ENCODE peak calls at places on chromosomes 4 and X, in six cellular contexts. D, Z, N, E, A and U are unnamed samples.

GRCh38 chr4:717601-718320 is 12.1 kb downstream of the PCGF3 start:
- DNase-seq in D (peak), Z (no peak), N (no peak), E (no peak), A (no peak), U (no peak)

GRCh38 chr4:83381173-83381572 is 46.5 kb upstream of the HPSE start:
- DNase-seq in D (no peak), Z (no peak), N (no peak), E (no peak), A (no peak), U (no peak)

GRCh38 chrX:11329016-11329415 is 35.8 kb downstream of the AMELX start:
- DNase-seq in D (no peak), Z (no peak), N (no peak), E (no peak), A (peak), U (no peak)

GRCh38 chr4:78022517-78022916 is 34.6 kb upstream of the FRAS1 start:
- DNase-seq in D (no peak), Z (no peak), N (no peak), E (no peak), A (no peak), U (no peak)

GRCh38 chrX:123210252-123210651 is 26.2 kb downstream of the GRIA3 start:
- DNase-seq in D (no peak), Z (no peak), N (no peak), E (no peak), A (no peak), U (no peak)

GRCh38 chrX:147848009-147848408 is 63.7 kb upstream of the FMR1 start:
- DNase-seq in D (no peak), Z (no peak), N (no peak), E (no peak), A (no peak), U (no peak)

GRCh38 chr4:73902038-73902637 is 32.9 kb downstream of the CXCL1 start:
- DNase-seq in D (no peak), Z (no peak), N (no peak), E (no peak), A (peak), U (no peak)

GRCh38 chr4:742742-743311 is 37.2 kb downstream of the PCGF3 start:
- DNase-seq in D (peak), Z (no peak), N (peak), E (peak), A (peak), U (peak)

GRCh38 chr4:139800082-139800481 is 134.5 kb downstream of the MGST2 start:
- DNase-seq in D (no peak), Z (no peak), N (no peak), E (no peak), A (no peak), U (no peak)

GRCh38 chr4:833156-833555 is 7.2 kb upstream of the CPLX1 start:
- DNase-seq in D (peak), Z (no peak), N (no peak), E (no peak), A (no peak), U (no peak)

GRCh38 chr4:110527156-110527555 is 51.2 kb downstream of the ENPEP start:
- DNase-seq in D (no peak), Z (no peak), N (no peak), E (no peak), A (no peak), U (no peak)

GRCh38 chrX:9164535-9165425 is 130.9 kb upstream of the FAM9B start:
- DNase-seq in D (no peak), Z (no peak), N (peak), E (no peak), A (peak), U (no peak)

DNA sequence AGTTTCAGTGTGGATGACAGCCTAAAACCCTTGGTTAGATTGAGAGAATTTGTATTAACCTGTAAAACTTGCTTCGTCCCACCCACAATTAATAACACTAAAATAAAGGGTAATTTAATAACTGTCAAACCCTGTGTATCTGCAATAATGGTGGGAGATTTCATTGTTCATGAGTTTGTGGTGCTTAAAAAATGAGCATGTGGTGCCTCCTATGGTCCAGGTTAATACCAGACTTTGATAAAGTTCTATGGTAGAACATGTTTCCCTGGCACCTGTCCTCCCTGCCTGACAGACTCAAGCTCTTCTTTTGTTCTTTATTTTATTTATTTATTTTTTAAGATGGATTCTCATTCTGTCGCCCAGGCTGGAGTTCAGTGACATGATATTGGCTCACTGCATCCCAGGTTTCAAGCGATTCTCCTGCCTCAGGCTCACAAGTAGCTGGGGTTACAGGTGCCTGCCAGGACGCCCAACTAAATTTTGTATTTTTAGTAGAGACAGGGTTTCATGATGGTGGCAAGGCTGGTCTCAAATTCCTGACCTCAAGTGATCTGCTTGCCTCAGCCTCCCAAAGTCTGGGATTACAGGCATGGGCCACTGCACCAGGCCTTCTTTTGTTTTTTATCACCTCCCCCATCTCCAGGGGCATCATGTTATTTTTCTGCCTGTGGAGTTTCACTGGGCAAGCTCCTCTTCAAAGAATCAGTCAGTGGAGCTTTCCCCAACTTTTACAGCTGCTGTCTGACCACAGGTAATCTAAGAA is 289.2 kb downstream of the NR3C2 start:
- DNase-seq in D (no peak), Z (no peak), N (peak), E (no peak), A (no peak), U (no peak)
- TF ChIP-seq CTCF in D (no peak), Z (no peak), N (peak), E (no peak), A (peak), U (no peak)

GRCh38 chr4:187192266-187192665 is 468.6 kb upstream of the FAT1 start:
- DNase-seq in D (no peak), Z (no peak), N (no peak), E (no peak), A (no peak), U (no peak)
- TF ChIP-seq CTCF in D (no peak), Z (no peak), N (no peak), E (no peak), A (no peak), U (no peak)

GRCh38 chr4:44869222-44869882 is 143.0 kb upstream of the GNPDA2 start:
- DNase-seq in D (peak), Z (no peak), N (no peak), E (no peak), A (peak), U (no peak)
- TF ChIP-seq CTCF in D (no peak), Z (peak), N (peak), E (no peak), A (peak), U (no peak)

DNA sequence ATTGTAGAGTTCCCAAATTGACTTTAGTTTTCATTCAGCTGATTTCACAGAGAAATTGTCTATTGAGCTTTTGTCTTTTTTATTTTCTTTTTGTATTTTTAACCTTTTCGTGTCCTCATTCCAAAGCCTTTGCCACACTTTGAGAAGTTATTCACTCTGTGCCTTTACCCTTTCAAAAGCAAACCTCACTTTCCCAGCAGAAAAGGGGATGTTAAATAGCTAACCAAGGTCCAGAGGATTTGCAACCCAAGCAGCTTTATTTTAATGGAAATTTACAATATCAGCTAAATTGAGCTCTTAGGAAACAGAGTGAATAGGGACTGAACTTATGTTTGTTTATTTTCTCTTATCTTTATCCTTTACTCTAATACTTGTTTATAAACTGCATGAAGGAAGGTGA is 428.8 kb downstream of the PCDH7 start:
- DNase-seq in D (no peak), Z (no peak), N (no peak), E (no peak), A (no peak), U (no peak)
- TF ChIP-seq CTCF in D (no peak), Z (no peak), N (no peak), E (no peak), A (no peak), U (no peak)

DNA sequence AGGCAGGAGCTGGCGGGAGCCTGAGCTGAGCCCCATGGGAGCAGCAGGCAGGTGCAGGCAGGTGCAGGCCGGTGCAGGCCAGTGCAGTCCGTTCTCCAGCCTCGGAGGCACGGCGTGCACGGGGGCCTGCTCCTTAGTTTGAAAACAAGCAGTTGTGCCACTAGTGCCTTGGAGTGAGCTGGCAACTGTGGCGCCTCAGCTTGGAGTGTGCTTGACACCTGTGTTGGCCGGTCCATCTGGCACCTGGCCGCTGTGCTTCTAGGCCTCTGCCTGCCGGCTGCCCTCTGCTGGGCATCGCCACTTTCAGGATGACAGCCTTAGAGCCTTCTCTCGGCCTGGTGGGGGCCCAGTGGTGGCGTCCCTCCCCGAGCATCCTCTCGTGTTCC is 47.9 kb downstream of the RGS12 start:
- DNase-seq in D (peak), Z (no peak), N (no peak), E (no peak), A (peak), U (no peak)
- TF ChIP-seq CTCF in D (no peak), Z (peak), N (no peak), E (no peak), A (peak), U (no peak)

GRCh38 chr4:16896871-16897270 is 1.6 kb downstream of the LDB2 start:
- DNase-seq in D (no peak), Z (no peak), N (peak), E (no peak), A (no peak), U (no peak)

GRCh38 chr4:16894406-16894805 is 4.0 kb downstream of the LDB2 start:
- DNase-seq in D (no peak), Z (no peak), N (peak), E (no peak), A (no peak), U (no peak)

GRCh38 chr4:16900325-16900724 is 1.9 kb upstream of the LDB2 start:
- DNase-seq in D (no peak), Z (no peak), N (no peak), E (no peak), A (no peak), U (no peak)

GRCh38 chr4:16897991-16898827 is at the start of gene LDB2:
- DNase-seq in D (no peak), Z (peak), N (peak), E (peak), A (no peak), U (no peak)

GRCh38 chr4:16897351-16897750 is 1.1 kb downstream of the LDB2 start:
- DNase-seq in D (no peak), Z (no peak), N (peak), E (no peak), A (no peak), U (no peak)
- TF ChIP-seq CTCF in D (no peak), Z (no peak), N (no peak), E (no peak), A (no peak), U (no peak)

DNA sequence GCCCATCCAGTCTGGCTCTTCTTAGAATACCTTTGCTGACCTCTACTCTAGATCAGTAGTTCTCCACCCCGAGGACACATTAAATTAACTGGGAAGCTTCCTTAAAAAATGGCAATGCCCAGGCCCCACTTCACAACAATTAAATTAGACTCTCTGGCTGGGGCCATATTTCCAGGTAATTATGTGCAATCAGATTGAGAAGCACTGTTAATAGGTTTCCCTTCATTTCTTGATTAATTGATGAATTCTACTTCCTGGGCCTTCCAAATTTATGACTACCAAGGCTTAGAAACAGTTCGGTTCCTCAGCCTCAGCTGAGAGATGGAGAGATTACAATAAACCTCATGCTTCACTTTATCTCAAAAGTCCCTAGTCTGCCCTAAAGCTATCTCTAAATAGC is 71.7 kb upstream of the LIMCH1 start:
- DNase-seq in D (no peak), Z (no peak), N (no peak), E (no peak), A (no peak), U (no peak)
- TF ChIP-seq CTCF in D (no peak), Z (no peak), N (no peak), E (no peak), A (no peak), U (no peak)

GRCh38 chr4:64824591-64824990 is 415.3 kb upstream of the TECRL start:
- DNase-seq in D (no peak), Z (no peak), N (no peak), E (no peak), A (no peak), U (no peak)

DNA sequence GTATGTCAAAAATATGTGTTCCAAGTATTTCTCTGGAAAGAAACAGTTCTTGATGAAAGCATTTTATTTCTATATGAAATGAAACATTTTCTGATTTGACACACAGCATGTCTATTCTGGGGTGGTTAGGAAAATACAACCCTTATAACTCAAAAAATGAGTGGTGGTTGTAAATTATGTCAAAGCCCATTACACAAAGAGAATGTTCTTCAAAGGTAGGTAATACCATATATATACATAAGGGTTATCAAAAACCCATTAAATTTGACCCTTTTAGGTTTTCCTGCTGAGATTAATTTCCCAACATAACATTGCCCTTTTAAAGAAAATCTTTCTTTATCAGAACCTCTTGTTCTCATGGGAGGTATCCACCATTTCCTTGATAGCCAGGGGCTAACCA is 420.5 kb upstream of the TECRL start:
- DNase-seq in D (no peak), Z (no peak), N (no peak), E (no peak), A (no peak), U (no peak)
- TF ChIP-seq CTCF in D (no peak), Z (no peak), N (no peak), E (no peak), A (no peak), U (no peak)

DNA sequence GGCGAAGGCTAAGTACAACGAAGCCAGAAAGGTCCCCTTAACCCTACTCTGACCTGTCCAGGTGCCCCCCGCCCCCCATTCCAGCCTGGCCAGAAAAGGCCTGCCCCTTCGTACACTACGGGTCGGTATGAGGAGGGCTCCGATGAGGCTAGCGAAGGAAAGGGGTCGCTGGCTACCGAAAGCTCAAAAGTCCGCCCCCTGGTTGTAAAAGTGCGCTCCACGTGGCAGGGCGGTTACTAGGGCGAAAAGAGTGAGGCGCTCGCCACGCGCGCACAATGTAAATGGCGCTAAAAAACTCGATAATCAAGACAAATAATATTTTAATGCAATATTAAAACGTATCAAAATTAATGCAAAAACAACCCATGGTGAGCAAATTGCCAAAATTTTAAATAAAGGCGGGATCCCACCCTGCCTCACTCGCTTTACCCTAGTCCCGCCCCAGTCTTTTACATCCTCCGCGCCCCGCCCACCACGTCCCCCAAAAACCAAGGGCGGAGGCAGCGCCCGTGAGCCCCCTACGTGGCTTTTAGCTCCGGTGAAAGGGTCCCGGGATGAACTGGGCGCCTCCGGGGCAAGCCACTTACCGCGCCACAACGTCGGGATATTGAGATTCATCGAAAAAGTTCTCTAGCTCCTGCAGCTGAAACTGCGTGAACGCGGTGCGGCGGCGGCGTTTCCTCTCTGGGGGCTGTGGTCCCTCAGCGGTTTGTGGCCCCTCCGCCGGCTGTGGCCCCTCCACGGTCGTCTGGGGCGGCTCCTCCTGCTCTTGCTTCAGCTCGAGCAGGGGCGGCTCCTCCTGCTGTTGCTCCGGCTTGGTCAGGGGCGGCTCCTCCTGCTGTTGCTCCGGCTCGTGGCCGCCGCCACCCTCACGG is 929 bp downstream of the ESX1 start:
- DNase-seq in D (no peak), Z (no peak), N (no peak), E (no peak), A (peak), U (no peak)
- TF ChIP-seq CTCF in D (no peak), Z (peak), N (no peak), E (no peak), A (no peak), U (no peak)

GRCh38 chrX:5236749-5237148 is 991.9 kb downstream of the NLGN4X start:
- DNase-seq in D (no peak), Z (no peak), N (no peak), E (no peak), A (no peak), U (no peak)

GRCh38 chrX:5233830-5234229 is 994.8 kb downstream of the NLGN4X start:
- DNase-seq in D (no peak), Z (no peak), N (no peak), E (no peak), A (no peak), U (no peak)

DNA sequence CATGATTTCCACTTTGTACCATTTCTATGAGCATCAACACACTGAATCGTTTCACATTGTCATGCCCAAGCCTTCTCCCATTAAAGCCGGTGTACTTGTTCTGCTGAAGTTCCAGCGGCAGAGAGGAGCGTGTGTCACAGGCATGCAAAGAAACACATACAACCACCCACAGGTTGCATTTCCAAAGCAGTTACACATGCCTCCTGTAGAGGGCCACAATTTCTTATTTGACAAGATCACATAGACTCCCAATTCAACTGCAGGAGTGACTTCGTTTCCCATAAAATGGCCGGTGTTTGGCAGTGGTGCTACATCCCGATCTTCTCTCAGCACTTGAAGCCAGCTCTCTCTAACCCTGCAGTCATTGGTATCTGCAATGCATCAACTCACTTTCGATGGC is 992.6 kb downstream of the NLGN4X start:
- DNase-seq in D (no peak), Z (no peak), N (no peak), E (no peak), A (peak), U (no peak)
- TF ChIP-seq CTCF in D (no peak), Z (peak), N (no peak), E (no peak), A (peak), U (no peak)